ENCODE peak calls at places on chromosome 22, in seven cellular contexts. G is endothelial cell, U is PC-9, I is NCI-H446, M is occipital lobe, F is SW 1271, A is GM19239. T is an unnamed sample.

GRCh38 chr22:37777122-37777687 is 30.5 kb upstream of the GCAT start:
- DNase-seq in G (no peak), U (peak), I (no peak), M (no peak), F (peak), A (peak), T (peak)

GRCh38 chr22:34886812-34887211 is 179.1 kb upstream of the ISX start:
- DNase-seq in G (no peak), U (no peak), I (no peak), M (no peak), F (no peak), A (no peak), T (no peak)

GRCh38 chr22:27677895-27678458 is 123.6 kb downstream of the MN1 start:
- DNase-seq in G (no peak), U (no peak), I (no peak), M (no peak), F (no peak), A (no peak), T (no peak)

GRCh38 chr22:23180301-23180892 is at the start of gene BCR:
- DNase-seq in G (peak), U (peak), I (no peak), M (peak), F (peak), A (peak), T (peak)

GRCh38 chr22:41237707-41238569 is 2.8 kb downstream of the CHADL start:
- DNase-seq in G (peak), U (peak), I (no peak), M (no peak), F (no peak), A (peak), T (no peak)

GRCh38 chr22:45268167-45268957 is 16.4 kb upstream of the UPK3A start:
- DNase-seq in G (peak), U (no peak), I (no peak), M (no peak), F (peak), A (no peak), T (no peak)

GRCh38 chr22:43133401-43133800 is 9.8 kb downstream of the MCAT start:
- DNase-seq in G (no peak), U (no peak), I (no peak), M (no peak), F (no peak), A (no peak), T (no peak)

GRCh38 chr22:48675828-48676145 is 1151.9 kb downstream of the BRD1 start:
- DNase-seq in G (no peak), U (no peak), I (no peak), M (no peak), F (no peak), A (no peak), T (no peak)

GRCh38 chr22:23894710-23895598 is 771 bp downstream of the MIF start:
- DNase-seq in G (peak), U (peak), I (peak), M (peak), F (peak), A (peak), T (peak)

GRCh38 chr22:24772493-24773220 is 1.9 kb downstream of the PIWIL3 start:
- DNase-seq in G (peak), U (no peak), I (no peak), M (no peak), F (peak), A (no peak), T (peak)

GRCh38 chr22:27947461-27947860 is 28.4 kb upstream of the PITPNB start:
- DNase-seq in G (no peak), U (no peak), I (no peak), M (no peak), F (no peak), A (no peak), T (no peak)

GRCh38 chr22:35432226-35432905 is 32.4 kb downstream of the MCM5 start:
- DNase-seq in G (no peak), U (no peak), I (no peak), M (no peak), F (no peak), A (no peak), T (no peak)

GRCh38 chr22:31143537-31143936 is 3.2 kb upstream of the PLA2G3 start:
- DNase-seq in G (no peak), U (no peak), I (peak), M (no peak), F (no peak), A (no peak), T (no peak)

GRCh38 chr22:29231971-29232959 is 26.6 kb downstream of the EMID1 start:
- DNase-seq in G (no peak), U (no peak), I (no peak), M (no peak), F (no peak), A (no peak), T (no peak)

GRCh38 chr22:42717197-42717967 is 3.3 kb downstream of the A4GALT start:
- DNase-seq in G (no peak), U (no peak), I (no peak), M (no peak), F (no peak), A (no peak), T (no peak)

GRCh38 chr22:42300286-42301071 is 30.0 kb upstream of the TCF20 start:
- DNase-seq in G (no peak), U (peak), I (no peak), M (no peak), F (no peak), A (peak), T (no peak)

GRCh38 chr22:45294030-45294429 is 9.3 kb downstream of the UPK3A start:
- DNase-seq in G (no peak), U (no peak), I (no peak), M (no peak), F (no peak), A (no peak), T (no peak)

GRCh38 chr22:17773606-17774205 is 563 bp downstream of the BID start:
- DNase-seq in G (peak), U (peak), I (no peak), M (no peak), F (no peak), A (peak), T (no peak)

GRCh38 chr22:19464975-19465374 is 14.0 kb downstream of the UFD1 start:
- DNase-seq in G (no peak), U (no peak), I (no peak), M (no peak), F (no peak), A (no peak), T (no peak)

GRCh38 chr22:33803371-33803770 is 116.9 kb downstream of the LARGE1 start:
- DNase-seq in G (no peak), U (no peak), I (no peak), M (peak), F (no peak), A (no peak), T (no peak)

GRCh38 chr22:27340047-27340446 is 461.5 kb downstream of the MN1 start:
- DNase-seq in G (no peak), U (no peak), I (no peak), M (no peak), F (no peak), A (no peak), T (no peak)